ENCODE peak calls at places on chromosomes 5 and 9, in nine cellular contexts. One of them, this sample, is unnamed.

GRCh38 chr5:9057406-9058000 is 488.4 kb downstream of the SEMA5A start:
- DNase-seq in lower leg skin: no peak
- DNase-seq in A549: no peak
- DNase-seq in anterior cingulate cortex: no peak
- DNase-seq in AG09319: no peak
- DNase-seq in brain microvascular endothelial cell: no peak
- DNase-seq in HuH-7.5: no peak
- DNase-seq in mammary epithelial cell: no peak
- DNase-seq in right atrium auricular region: no peak
- DNase-seq in this sample: no peak

GRCh38 chr5:1726956-1727355 is 72.7 kb downstream of the MRPL36 start:
- DNase-seq in lower leg skin: peak; percentile 81
- DNase-seq in A549: no peak
- DNase-seq in anterior cingulate cortex: no peak
- DNase-seq in AG09319: no peak
- DNase-seq in brain microvascular endothelial cell: no peak
- DNase-seq in HuH-7.5: no peak
- DNase-seq in mammary epithelial cell: no peak
- DNase-seq in right atrium auricular region: peak; percentile 40
- DNase-seq in this sample: no peak

GRCh38 chr5:149215478-149216042 is 56.1 kb upstream of the AFAP1L1 start:
- DNase-seq in lower leg skin: peak; percentile 89
- DNase-seq in A549: no peak
- DNase-seq in anterior cingulate cortex: no peak
- DNase-seq in AG09319: no peak
- DNase-seq in brain microvascular endothelial cell: peak; percentile 22
- DNase-seq in HuH-7.5: no peak
- DNase-seq in mammary epithelial cell: no peak
- DNase-seq in right atrium auricular region: peak; percentile 91
- DNase-seq in this sample: no peak

GRCh38 chr9:95993342-95993741 is 117.9 kb downstream of the ERCC6L2 start:
- DNase-seq in lower leg skin: no peak
- DNase-seq in A549: no peak
- DNase-seq in anterior cingulate cortex: no peak
- DNase-seq in AG09319: no peak
- DNase-seq in brain microvascular endothelial cell: no peak
- DNase-seq in HuH-7.5: no peak
- DNase-seq in mammary epithelial cell: no peak
- DNase-seq in right atrium auricular region: no peak
- DNase-seq in this sample: peak; percentile 19

GRCh38 chr5:126188804-126189203 is 234.4 kb upstream of the GRAMD2B start:
- DNase-seq in lower leg skin: no peak
- DNase-seq in A549: no peak
- DNase-seq in anterior cingulate cortex: no peak
- DNase-seq in AG09319: no peak
- DNase-seq in brain microvascular endothelial cell: no peak
- DNase-seq in HuH-7.5: no peak
- DNase-seq in mammary epithelial cell: no peak
- DNase-seq in right atrium auricular region: no peak
- DNase-seq in this sample: no peak

GRCh38 chr9:109098221-109098959 is 21.4 kb downstream of the TMEM245 start:
- DNase-seq in lower leg skin: no peak
- DNase-seq in A549: no peak
- DNase-seq in anterior cingulate cortex: no peak
- DNase-seq in AG09319: peak; percentile 87
- DNase-seq in brain microvascular endothelial cell: peak; percentile 61
- DNase-seq in HuH-7.5: no peak
- DNase-seq in mammary epithelial cell: peak; percentile 55
- DNase-seq in right atrium auricular region: no peak
- DNase-seq in this sample: no peak

GRCh38 chr5:148455055-148455675 is 71.4 kb downstream of the FBXO38 start:
- DNase-seq in lower leg skin: no peak
- DNase-seq in A549: no peak
- DNase-seq in anterior cingulate cortex: no peak
- DNase-seq in AG09319: no peak
- DNase-seq in brain microvascular endothelial cell: no peak
- DNase-seq in HuH-7.5: no peak
- DNase-seq in mammary epithelial cell: no peak
- DNase-seq in right atrium auricular region: no peak
- DNase-seq in this sample: no peak

GRCh38 chr9:127520941-127521918 is 69.9 kb downstream of the LRSAM1 start:
- DNase-seq in lower leg skin: no peak
- DNase-seq in A549: no peak
- DNase-seq in anterior cingulate cortex: no peak
- DNase-seq in AG09319: no peak
- DNase-seq in brain microvascular endothelial cell: peak; percentile 69
- DNase-seq in HuH-7.5: no peak
- DNase-seq in mammary epithelial cell: no peak
- DNase-seq in right atrium auricular region: peak; percentile 72
- DNase-seq in this sample: no peak

GRCh38 chr5:57642066-57642465 is 159.5 kb upstream of the ACTBL2 start:
- DNase-seq in lower leg skin: no peak
- DNase-seq in A549: no peak
- DNase-seq in anterior cingulate cortex: no peak
- DNase-seq in AG09319: no peak
- DNase-seq in brain microvascular endothelial cell: no peak
- DNase-seq in HuH-7.5: no peak
- DNase-seq in mammary epithelial cell: no peak
- DNase-seq in right atrium auricular region: no peak
- DNase-seq in this sample: no peak

GRCh38 chr9:96130970-96131369 is 171.0 kb downstream of the HSD17B3 start:
- DNase-seq in lower leg skin: no peak
- DNase-seq in A549: no peak
- DNase-seq in anterior cingulate cortex: no peak
- DNase-seq in AG09319: no peak
- DNase-seq in brain microvascular endothelial cell: no peak
- DNase-seq in HuH-7.5: no peak
- DNase-seq in mammary epithelial cell: no peak
- DNase-seq in right atrium auricular region: no peak
- DNase-seq in this sample: no peak

GRCh38 chr9:71719585-71719984 is 48.7 kb downstream of the CEMIP2 start:
- DNase-seq in lower leg skin: no peak
- DNase-seq in A549: no peak
- DNase-seq in anterior cingulate cortex: no peak
- DNase-seq in AG09319: peak; percentile 65
- DNase-seq in brain microvascular endothelial cell: no peak
- DNase-seq in HuH-7.5: no peak
- DNase-seq in mammary epithelial cell: peak; percentile 30
- DNase-seq in right atrium auricular region: no peak
- DNase-seq in this sample: no peak

GRCh38 chr9:87180361-87180760 is 233.1 kb upstream of the GAS1 start:
- DNase-seq in lower leg skin: no peak
- DNase-seq in A549: no peak
- DNase-seq in anterior cingulate cortex: no peak
- DNase-seq in AG09319: no peak
- DNase-seq in brain microvascular endothelial cell: no peak
- DNase-seq in HuH-7.5: no peak
- DNase-seq in mammary epithelial cell: no peak
- DNase-seq in right atrium auricular region: no peak
- DNase-seq in this sample: no peak

GRCh38 chr9:113581865-113582697 is 118.6 kb downstream of the RGS3 start:
- DNase-seq in lower leg skin: no peak
- DNase-seq in A549: no peak
- DNase-seq in anterior cingulate cortex: peak; percentile 61
- DNase-seq in AG09319: no peak
- DNase-seq in brain microvascular endothelial cell: peak; percentile 46
- DNase-seq in HuH-7.5: no peak
- DNase-seq in mammary epithelial cell: no peak
- DNase-seq in right atrium auricular region: peak; percentile 83
- DNase-seq in this sample: peak; percentile 65

GRCh38 chr5:167835146-167835545 is 456.3 kb upstream of the WWC1 start:
- DNase-seq in lower leg skin: no peak
- DNase-seq in A549: no peak
- DNase-seq in anterior cingulate cortex: no peak
- DNase-seq in AG09319: no peak
- DNase-seq in brain microvascular endothelial cell: no peak
- DNase-seq in HuH-7.5: no peak
- DNase-seq in mammary epithelial cell: no peak
- DNase-seq in right atrium auricular region: no peak
- DNase-seq in this sample: no peak

GRCh38 chr5:72722792-72723402 is 93.6 kb upstream of the TNPO1 start:
- DNase-seq in lower leg skin: no peak
- DNase-seq in A549: no peak
- DNase-seq in anterior cingulate cortex: no peak
- DNase-seq in AG09319: no peak
- DNase-seq in brain microvascular endothelial cell: no peak
- DNase-seq in HuH-7.5: no peak
- DNase-seq in mammary epithelial cell: peak; percentile 3
- DNase-seq in right atrium auricular region: no peak
- DNase-seq in this sample: no peak

GRCh38 chr9:5499889-5500398 is 10.4 kb upstream of the PDCD1LG2 start:
- DNase-seq in lower leg skin: no peak
- DNase-seq in A549: no peak
- DNase-seq in anterior cingulate cortex: no peak
- DNase-seq in AG09319: no peak
- DNase-seq in brain microvascular endothelial cell: peak; percentile 51
- DNase-seq in HuH-7.5: no peak
- DNase-seq in mammary epithelial cell: no peak
- DNase-seq in right atrium auricular region: no peak
- DNase-seq in this sample: no peak

This sample was measured in stimulated activated CD8-positive, alpha-beta memory T cell treated with anti-CD3 and anti-CD28 coated beads, Interleukin-7, amount 100 ng/mL, for 4 hours.